ENCODE peak calls at places on chromosomes 1 and 21, in nine cellular contexts. P, M, V, U, E, T, I, N and W are unnamed samples.
A peak's percentile ranks its signal among the peaks of the same experiment; 100 is the strongest.

GRCh38 chr1:18869847-18870246 is 10.4 kb upstream of the TAS1R2 start:
- DNase-seq in P (no peak), M (no peak), V (no peak), U (no peak), E (no peak), T (no peak), I (no peak), N (no peak), W (no peak)

GRCh38 chr1:1165900-1166421 is 7.7 kb upstream of the TTLL10 start:
- DNase-seq in P (no peak), M (peak; percentile 87), V (no peak), U (peak; percentile 31), E (no peak), T (no peak), I (no peak), N (no peak), W (no peak)

GRCh38 chr1:204296431-204296988 is 63.2 kb downstream of the PLEKHA6 start:
- DNase-seq in P (peak; percentile 31), M (no peak), V (no peak), U (peak; percentile 29), E (peak; percentile 81), T (no peak), I (peak; percentile 42), N (no peak), W (no peak)

GRCh38 chr1:21139601-21140000 is 37.1 kb downstream of the EIF4G3 start:
- DNase-seq in P (no peak), M (no peak), V (peak; percentile 64), U (no peak), E (no peak), T (peak; percentile 50), I (peak; percentile 37), N (no peak), W (no peak)

GRCh38 chr1:47431534-47431933 is 6.3 kb upstream of the FOXD2 start:
- DNase-seq in P (no peak), M (no peak), V (no peak), U (no peak), E (no peak), T (no peak), I (no peak), N (no peak), W (no peak)

GRCh38 chr21:26842300-26842699 is 2.9 kb downstream of the ADAMTS1 start:
- DNase-seq in P (no peak), M (no peak), V (peak; percentile 12), U (peak; percentile 22), E (no peak), T (no peak), I (no peak), N (no peak), W (no peak)

GRCh38 chr21:34956416-34957316 is 92.4 kb downstream of the RUNX1 start:
- DNase-seq in P (no peak), M (no peak), V (no peak), U (peak; percentile 34), E (no peak), T (no peak), I (no peak), N (no peak), W (no peak)

GRCh38 chr1:209822706-209823105 is 5.1 kb upstream of the UTP25 start:
- DNase-seq in P (no peak), M (no peak), V (no peak), U (no peak), E (no peak), T (no peak), I (no peak), N (no peak), W (peak; percentile 60)

GRCh38 chr1:235127203-235127602 is 1.4 kb downstream of the TOMM20 start:
- DNase-seq in P (no peak), M (no peak), V (no peak), U (no peak), E (no peak), T (peak; percentile 15), I (no peak), N (no peak), W (no peak)

GRCh38 chr1:222618001-222618879 is at the start of gene MIA3:
- DNase-seq in P (peak; percentile 91), M (peak; percentile 95), V (peak; percentile 84), U (peak; percentile 70), E (no peak), T (peak; percentile 76), I (peak; percentile 38), N (peak; percentile 88), W (peak; percentile 29)

GRCh38 chr1:116268211-116268610 is 104.8 kb upstream of the ATP1A1 start:
- DNase-seq in P (no peak), M (peak; percentile 76), V (no peak), U (peak; percentile 83), E (no peak), T (peak; percentile 57), I (no peak), N (peak; percentile 62), W (peak; percentile 97)

GRCh38 chr1:12433323-12434053 is 184.5 kb downstream of the DHRS3 start:
- DNase-seq in P (peak; percentile 72), M (no peak), V (peak; percentile 67), U (peak; percentile 3), E (no peak), T (no peak), I (peak; percentile 67), N (no peak), W (no peak)

GRCh38 chr21:42285569-42286245 is 29.5 kb downstream of the TFF3 start:
- DNase-seq in P (no peak), M (no peak), V (no peak), U (no peak), E (no peak), T (no peak), I (no peak), N (no peak), W (no peak)
- H3K4me3 ChIP-seq in P (no peak overlapping the region), M (no peak overlapping the region), V (no peak overlapping the region), U (no peak overlapping the region), E (no peak overlapping the region), T (no peak overlapping the region), I (no peak overlapping the region), N (no peak overlapping the region), W (no peak overlapping the region)

GRCh38 chr21:42255825-42256224 is 36.9 kb downstream of the ABCG1 start:
- DNase-seq in P (no peak), M (no peak), V (no peak), U (no peak), E (no peak), T (no peak), I (no peak), N (no peak), W (no peak)

GRCh38 chr21:42256316-42256715 is 37.4 kb downstream of the ABCG1 start:
- DNase-seq in P (no peak), M (no peak), V (no peak), U (no peak), E (no peak), T (no peak), I (no peak), N (no peak), W (no peak)

GRCh38 chr21:42253466-42253865 is 34.5 kb downstream of the ABCG1 start:
- DNase-seq in P (no peak), M (peak; percentile 17), V (no peak), U (no peak), E (no peak), T (no peak), I (no peak), N (peak; percentile 3), W (no peak)

GRCh38 chr21:42254631-42255030 is 35.7 kb downstream of the ABCG1 start:
- DNase-seq in P (no peak), M (no peak), V (no peak), U (no peak), E (no peak), T (no peak), I (no peak), N (peak; percentile 9), W (no peak)

GRCh38 chr21:42255038-42255601 is 36.2 kb downstream of the ABCG1 start:
- DNase-seq in P (no peak), M (peak; percentile 32), V (no peak), U (no peak), E (no peak), T (no peak), I (no peak), N (peak; percentile 29), W (no peak)
- TF ChIP-seq CTCF in P (no peak), M (no peak), V (no peak), U (no peak), E (no peak), T (no peak), I (no peak), N (no peak), W (no peak)

DNA sequence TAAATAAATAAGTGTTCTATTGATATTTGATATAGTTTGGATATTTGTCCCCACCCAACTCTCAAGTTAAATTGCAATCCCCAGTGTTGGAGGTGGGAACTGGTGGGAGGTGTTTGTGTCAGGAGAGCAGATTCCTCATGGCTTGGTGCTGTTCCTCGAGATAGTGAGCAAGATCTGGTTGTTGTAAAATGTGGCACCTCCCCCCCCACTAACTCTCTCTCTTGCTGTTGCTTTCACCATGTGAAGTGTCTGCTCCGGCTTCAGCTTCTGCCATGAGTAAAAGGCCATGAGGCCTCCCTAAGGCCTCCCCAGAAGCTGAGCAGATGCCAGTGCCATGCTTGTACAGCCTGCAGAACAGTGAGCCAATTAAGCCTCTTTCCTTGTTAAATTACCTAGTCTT is 20.8 kb downstream of the FRRS1 start:
- DNase-seq in P (no peak), M (no peak), V (no peak), U (no peak), E (no peak), T (no peak), I (no peak), N (no peak), W (no peak)
- H3K4me3 ChIP-seq in P (no peak overlapping the region), M (no peak overlapping the region), V (no peak overlapping the region), U (no peak overlapping the region), E (no peak overlapping the region), T (no peak overlapping the region), I (no peak overlapping the region), N (no peak overlapping the region), W (no peak overlapping the region)

GRCh38 chr1:218547901-218548730 is 203.0 kb downstream of the TGFB2 start:
- DNase-seq in P (no peak), M (no peak), V (no peak), U (no peak), E (no peak), T (no peak), I (no peak), N (no peak), W (no peak)

GRCh38 chr1:218548764-218549163 is 203.6 kb downstream of the TGFB2 start:
- DNase-seq in P (no peak), M (no peak), V (no peak), U (no peak), E (no peak), T (no peak), I (no peak), N (no peak), W (no peak)

GRCh38 chr1:218546314-218546713 is 201.2 kb downstream of the TGFB2 start:
- DNase-seq in P (no peak), M (no peak), V (no peak), U (peak; percentile 39), E (no peak), T (no peak), I (no peak), N (no peak), W (peak; percentile 17)
- TF ChIP-seq CTCF in P (no peak), M (no peak), V (no peak), U (peak; percentile 55), E (peak; percentile 25), T (peak; percentile 13), I (no peak), N (no peak), W (peak; percentile 46)

GRCh38 chr1:41516168-41516961 is 31.9 kb upstream of the EDN2 start:
- DNase-seq in P (peak; percentile 91), M (peak; percentile 96), V (peak; percentile 91), U (peak; percentile 92), E (peak; percentile 34), T (peak; percentile 72), I (peak; percentile 93), N (peak; percentile 92), W (peak; percentile 83)
- H3K4me3 ChIP-seq in P (peak overlapping the region; percentile 20), M (peak overlapping the region; percentile 13), V (peak overlapping the region; percentile 26), U (peak overlapping the region; percentile 67), E (peak overlapping the region; percentile 49), T (peak overlapping the region; percentile 71), I (peak overlapping the region; percentile 41), N (peak overlapping the region; percentile 51), W (peak overlapping the region; percentile 33)

GRCh38 chr1:232793944-232794343 is 11.3 kb upstream of the MAP10 start:
- DNase-seq in P (peak; percentile 16), M (no peak), V (no peak), U (peak; percentile 78), E (peak; percentile 34), T (peak; percentile 61), I (no peak), N (no peak), W (peak; percentile 69)
- TF ChIP-seq CTCF in P (no peak), M (no peak), V (peak; percentile 30), U (peak; percentile 50), E (peak; percentile 34), T (peak; percentile 38), I (no peak), N (no peak), W (peak; percentile 59)